ENCODE peak calls at places on chromosomes 6 and 20, in ten cellular contexts. H is substantia nigra; Q is dorsolateral prefrontal cortex; E is coronary artery; L is central memory CD4-positive, alpha-beta T cell; F is CD4-positive, alpha-beta T cell; Z is upper lobe of left lung; A is lung; O is tibial nerve; Y is activated B cell treated with CpG ODN at 0.5 μM for 24 hours. M is an unnamed sample.
A peak's percentile ranks its signal among the peaks of the same experiment; 100 is the strongest.

GRCh38 chr6:44001318-44001868 is 125.9 kb downstream of the MRPL14 start:
- DNase-seq in Z (peak; percentile 76), A (peak; percentile 68), Y (no peak), H (no peak), E (no peak), L (no peak), Q (no peak), F (no peak), O (no peak), M (no peak)

GRCh38 chr6:20632696-20633095 is 98.4 kb downstream of the CDKAL1 start:
- DNase-seq in F (no peak), H (no peak), Z (no peak), L (no peak), Q (no peak), E (no peak), A (no peak), O (no peak), Y (no peak), M (no peak)

GRCh38 chr6:99943846-99944245 is 50.2 kb downstream of the MCHR2 start:
- DNase-seq in Z (no peak), A (no peak), O (no peak), H (no peak), L (no peak), E (no peak), Y (no peak), F (no peak), Q (no peak), M (no peak)

GRCh38 chr20:1722513-1723050 is 65.0 kb upstream of the SIRPG start:
- DNase-seq in E (no peak), H (no peak), Z (no peak), O (no peak), Y (no peak), F (no peak), L (no peak), Q (no peak), A (no peak), M (no peak)

GRCh38 chr6:47360388-47360787 is 50.7 kb upstream of the TNFRSF21 start:
- DNase-seq in A (no peak), Q (no peak), E (no peak), F (no peak), H (no peak), Z (no peak), L (no peak), Y (no peak), O (no peak), M (no peak)

GRCh38 chr6:2183235-2183634 is 62.2 kb downstream of the GMDS start:
- DNase-seq in E (no peak), F (no peak), A (no peak), O (no peak), H (no peak), Q (no peak), Y (no peak), Z (no peak), L (no peak), M (no peak)

GRCh38 chr6:151962246-151962846 is 154.9 kb downstream of the ESR1 start:
- DNase-seq in Q (no peak), Z (no peak), F (no peak), E (no peak), Y (no peak), H (no peak), L (peak; percentile 3), A (no peak), O (no peak), M (peak; percentile 28)

GRCh38 chr6:110784610-110784979 is 30.7 kb downstream of the CDK19 start:
- DNase-seq in Y (no peak), F (no peak), Z (no peak), O (no peak), Q (no peak), H (no peak), L (no peak), E (no peak), A (no peak), M (no peak)

GRCh38 chr20:58634121-58634817 is 16.8 kb upstream of the STX16 start:
- DNase-seq in F (peak; percentile 13), E (no peak), A (no peak), Z (no peak), Y (no peak), H (no peak), L (no peak), O (no peak), Q (no peak), M (no peak)

GRCh38 chr6:3324262-3324942 is 65.7 kb downstream of the PSMG4 start:
- DNase-seq in F (no peak), O (no peak), Z (peak; percentile 47), E (peak; percentile 57), Y (no peak), H (peak; percentile 57), L (no peak), A (no peak), Q (peak; percentile 66), M (peak; percentile 76)

GRCh38 chr6:166166314-166167257 is 1.1 kb downstream of the TBXT start:
- DNase-seq in F (no peak), Q (no peak), Z (no peak), A (no peak), L (no peak), H (no peak), E (no peak), Y (no peak), O (no peak), M (no peak)

GRCh38 chr6:38176797-38177751 is 357.5 kb downstream of the ZFAND3 start:
- DNase-seq in H (no peak), A (no peak), Y (no peak), O (no peak), Z (no peak), L (no peak), F (no peak), E (no peak), Q (no peak), M (no peak)

GRCh38 chr6:96015321-96015790 is 418 bp upstream of the FUT9 start:
- DNase-seq in A (no peak), E (no peak), Z (no peak), F (no peak), Q (peak; percentile 66), O (no peak), L (no peak), Y (no peak), H (peak; percentile 90), M (no peak)

GRCh38 chr20:50645253-50646068 is 45.9 kb downstream of the RIPOR3 start:
- DNase-seq in A (peak; percentile 83), F (no peak), Z (peak; percentile 95), L (no peak), E (no peak), H (no peak), O (peak; percentile 38), Y (no peak), Q (no peak), M (peak; percentile 93)

GRCh38 chr6:121563286-121563685 is 127.8 kb downstream of the GJA1 start:
- DNase-seq in Z (no peak), L (no peak), H (no peak), E (no peak), O (no peak), F (no peak), A (no peak), Y (no peak), Q (no peak), M (no peak)

GRCh38 chr20:61881861-61882260 is 183.8 kb downstream of the TAF4 start:
- DNase-seq in A (no peak), F (no peak), H (no peak), Q (no peak), Y (no peak), O (no peak), L (no peak), E (no peak), Z (no peak), M (no peak)

GRCh38 chr20:14712302-14712739 is 374.9 kb upstream of the FLRT3 start:
- DNase-seq in Z (no peak), E (no peak), O (no peak), H (no peak), Y (no peak), Q (no peak), F (no peak), A (no peak), L (no peak), M (peak; percentile 37)

GRCh38 chr20:16821211-16822089 is 73.3 kb downstream of the OTOR start:
- DNase-seq in F (no peak), L (peak; percentile 17), Y (no peak), H (no peak), O (no peak), Q (no peak), A (no peak), Z (peak; percentile 33), E (no peak), M (peak; percentile 46)

GRCh38 chr6:117906454-117906904 is 585 bp upstream of the SLC35F1 start:
- DNase-seq in L (no peak), Q (no peak), Z (no peak), A (no peak), Y (no peak), E (no peak), H (no peak), O (no peak), F (no peak), M (no peak)

GRCh38 chr6:98894810-98895209 is 52.9 kb downstream of the FBXL4 start:
- DNase-seq in Y (no peak), F (no peak), Z (no peak), L (no peak), A (no peak), O (no peak), Q (no peak), H (no peak), E (no peak), M (no peak)

GRCh38 chr6:17349437-17349836 is 44.0 kb upstream of the CAP2 start:
- DNase-seq in Y (no peak), H (no peak), Q (no peak), O (no peak), L (no peak), F (no peak), E (no peak), Z (no peak), A (no peak), M (peak; percentile 42)

GRCh38 chr6:148973809-148974208 is 227.0 kb downstream of the UST start:
- DNase-seq in F (no peak), Q (no peak), L (no peak), H (no peak), O (no peak), A (no peak), Y (no peak), Z (no peak), E (no peak), M (peak; percentile 59)

GRCh38 chr20:24773751-24774201 is 175.3 kb upstream of the CST7 start:
- DNase-seq in F (no peak), A (no peak), O (no peak), Y (no peak), Z (peak; percentile 9), L (no peak), H (no peak), E (peak; percentile 52), Q (peak; percentile 20), M (peak; percentile 75)

GRCh38 chr20:54084727-54085368 is 14.5 kb upstream of the BCAS1 start:
- DNase-seq in Q (no peak), Z (no peak), F (no peak), H (no peak), A (no peak), Y (no peak), O (no peak), L (no peak), E (no peak), M (peak; percentile 58)

GRCh38 chr6:106199331-106199730 is 113.2 kb downstream of the PRDM1 start:
- DNase-seq in H (no peak), A (no peak), Q (no peak), O (no peak), F (no peak), Z (no peak), Y (no peak), L (no peak), E (no peak), M (no peak)

GRCh38 chr6:91464718-91465117 is 877.8 kb upstream of the MAP3K7 start:
- DNase-seq in A (no peak), E (no peak), H (no peak), Q (no peak), F (no peak), L (no peak), Y (no peak), O (no peak), Z (no peak), M (no peak)

GRCh38 chr6:19713411-19713810 is 123.8 kb upstream of the ID4 start:
- DNase-seq in O (no peak), Y (no peak), Q (no peak), E (no peak), Z (no peak), A (no peak), H (no peak), L (no peak), F (no peak), M (no peak)

GRCh38 chr20:36273414-36274247 is 32.5 kb upstream of the DLGAP4 start:
- DNase-seq in F (no peak), Q (no peak), Z (no peak), H (no peak), A (no peak), O (no peak), L (no peak), E (no peak), Y (no peak), M (peak; percentile 48)